ENCODE peak calls at places on chromosome 1, in five cellular contexts. X is body of pancreas, P is transverse colon, T is cardiac muscle cell, C is tibial artery. Z is an unnamed sample. For H3K27me3, the result is how much of the 10 kb centered on the place peaks cover.

GRCh38 chr1:64469977-64470669 is at the start of gene CACHD1:
- DNase-seq in P (peak), X (peak), T (peak), C (peak), Z (peak)

GRCh38 chr1:228015276-228016180 is 8.7 kb downstream of the WNT3A start:
- DNase-seq in C (peak), P (no peak), T (peak), X (peak), Z (peak)

GRCh38 chr1:111822138-111822537 is 66.4 kb downstream of the DDX20 start:
- DNase-seq in X (no peak), P (no peak), C (no peak), T (no peak), Z (no peak)

GRCh38 chr1:119449964-119450363 is 35.0 kb downstream of the HSD3B2 start:
- DNase-seq in X (no peak), C (no peak), T (no peak), P (no peak), Z (no peak)

GRCh38 chr1:198776602-198777029 is 137.8 kb downstream of the PTPRC start:
- DNase-seq in P (peak), T (peak), X (peak), C (peak), Z (no peak)

GRCh38 chr1:77347646-77348045 is 65.8 kb downstream of the AK5 start:
- DNase-seq in T (peak), P (no peak), X (no peak), C (no peak), Z (no peak)

GRCh38 chr1:236522937-236523703 is 662 bp upstream of the LGALS8 start:
- DNase-seq in T (no peak), C (peak), X (peak), P (peak), Z (peak)

GRCh38 chr1:13730751-13731482 is 30.9 kb downstream of the PRDM2 start:
- DNase-seq in C (no peak), T (no peak), X (peak), P (peak), Z (no peak)

GRCh38 chr1:186225089-186225488 is 150.0 kb downstream of the TPR start:
- DNase-seq in C (no peak), P (no peak), T (peak), X (no peak), Z (no peak)

GRCh38 chr1:239951518-239952130 is 140.1 kb upstream of the FMN2 start:
- DNase-seq in X (peak), T (peak), P (peak), C (no peak), Z (peak)

GRCh38 chr1:108027389-108027788 is 62.4 kb upstream of the VAV3 start:
- DNase-seq in C (no peak), X (no peak), T (no peak), P (no peak), Z (no peak)

GRCh38 chr1:42044346-42044745 is 108.9 kb upstream of the GUCA2B start:
- DNase-seq in X (no peak), T (no peak), P (no peak), C (no peak), Z (no peak)

GRCh38 chr1:56459260-56459659 is 120.1 kb downstream of the PLPP3 start:
- DNase-seq in P (no peak), C (no peak), X (no peak), T (no peak), Z (no peak)

GRCh38 chr1:119871881-119872280 is 24.4 kb downstream of the ADAM30 start:
- DNase-seq in X (no peak), T (no peak), P (no peak), C (no peak), Z (no peak)

GRCh38 chr1:246518456-246519205 is 11.6 kb upstream of the SMYD3 start:
- DNase-seq in P (no peak), X (no peak), C (no peak), T (no peak), Z (no peak)

GRCh38 chr1:20031161-20031560 is 38.8 kb upstream of the PLA2G5 start:
- DNase-seq in T (peak), C (no peak), X (no peak), P (no peak), Z (no peak)

DNA sequence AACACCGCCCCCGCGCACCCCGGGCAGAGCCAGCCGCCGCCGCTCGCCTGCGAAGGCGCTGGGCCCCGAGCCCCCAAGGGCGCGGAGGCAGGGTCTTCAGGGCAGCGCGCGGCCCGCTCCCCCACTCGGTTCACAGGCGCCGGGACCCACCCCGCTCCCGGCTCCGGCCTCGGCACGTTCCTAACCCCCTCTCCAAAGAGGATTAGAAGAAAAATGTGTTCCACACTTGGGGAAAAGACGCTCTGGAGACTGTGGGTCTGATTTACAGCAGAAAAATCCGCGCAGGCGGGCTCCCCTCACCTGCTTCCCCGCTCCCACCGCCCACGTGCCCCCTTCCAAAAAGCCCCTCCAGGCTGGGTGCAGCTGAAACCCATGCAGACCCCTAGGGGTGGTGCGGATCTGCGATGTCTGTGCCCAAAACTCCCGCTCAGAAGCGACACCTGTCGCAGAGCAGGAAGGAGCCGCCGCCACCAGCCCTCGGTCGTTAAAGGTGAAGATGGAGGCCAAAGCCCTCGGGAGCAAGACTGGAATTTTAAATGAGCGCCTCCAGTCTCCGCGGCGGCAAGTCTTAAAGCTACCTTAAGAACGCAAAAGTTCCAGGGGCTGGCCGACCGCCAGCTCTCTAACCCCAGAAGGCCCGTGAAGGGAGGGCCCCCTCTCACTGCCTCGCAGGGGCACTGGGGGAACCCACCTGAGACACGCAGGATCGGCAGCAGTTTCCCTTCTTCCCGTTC is 624 bp upstream of the CHD5 start:
- DNase-seq in C (no peak), T (no peak), P (no peak), X (peak), Z (peak)
- H3K27me3 ChIP-seq in C (under half), T (half or more), P (half or more), X (under half), Z (under half)

GRCh38 chr1:180257461-180257860 is 27.4 kb downstream of the LHX4 start:
- DNase-seq in C (no peak), P (no peak), T (no peak), X (no peak), Z (no peak)

GRCh38 chr1:180259431-180260338 is 29.6 kb downstream of the LHX4 start:
- DNase-seq in C (peak), T (no peak), P (no peak), X (no peak), Z (no peak)

GRCh38 chr1:180258290-180258689 is 28.2 kb downstream of the LHX4 start:
- DNase-seq in C (no peak), P (no peak), X (no peak), T (no peak), Z (no peak)

GRCh38 chr1:180260541-180260940 is 30.5 kb downstream of the LHX4 start:
- DNase-seq in T (no peak), X (no peak), C (peak), P (no peak), Z (no peak)

GRCh38 chr1:180258935-180259334 is 28.9 kb downstream of the LHX4 start:
- DNase-seq in C (no peak), T (no peak), P (no peak), X (no peak), Z (no peak)
- H3K27me3 ChIP-seq in C (under half), T (under half), P (under half), X (under half), Z (under half)

GRCh38 chr1:160082487-160082886 is 1.1 kb downstream of the KCNJ9 start:
- DNase-seq in T (no peak), P (no peak), C (no peak), X (no peak), Z (no peak)
- H3K27me3 ChIP-seq in T (half or more), P (half or more), C (under half), X (under half), Z (under half)

GRCh38 chr1:11684070-11684469 is 3.1 kb upstream of the MAD2L2 start:
- DNase-seq in T (no peak), X (no peak), C (no peak), P (no peak), Z (no peak)
- H3K27me3 ChIP-seq in T (under half), X (under half), C (under half), P (under half), Z (under half)

Z was measured in ovary.